ENCODE peak calls at places on chromosome 19, in nine cellular contexts. X is tibial artery; H is cardiac muscle cell; G is DND-41; P is stomach; U is aorta; F is OCI-LY7; V is CD8-positive, alpha-beta T cell; S is right cardiac atrium. W is an unnamed sample. For H3K4me1, the result is how much of the 10 kb centered on the place peaks cover.

GRCh38 chr19:55440411-55441105 is 2.5 kb downstream of the SHISA7 start:
- DNase-seq in X (no peak), H (no peak), G (no peak), P (no peak), U (no peak), F (no peak), V (no peak), S (peak), W (no peak)

GRCh38 chr19:13029893-13030292 is 34.6 kb downstream of the NFIX start:
- DNase-seq in X (no peak), H (no peak), G (peak), P (peak), U (peak), F (peak), V (no peak), S (no peak), W (peak)

GRCh38 chr19:11479090-11479469 is 1.8 kb downstream of the ELAVL3 start:
- DNase-seq in X (no peak), H (no peak), G (no peak), P (no peak), U (no peak), F (no peak), V (no peak), S (no peak), W (no peak)

GRCh38 chr19:28577666-28578065 is 635.3 kb downstream of the UQCRFS1 start:
- DNase-seq in X (no peak), H (no peak), G (no peak), P (no peak), U (no peak), F (no peak), V (no peak), S (no peak), W (no peak)

GRCh38 chr19:17243854-17244617 is 1.7 kb downstream of the NR2F6 start:
- DNase-seq in X (peak), H (peak), G (no peak), P (peak), U (peak), F (peak), V (no peak), S (peak), W (no peak)

GRCh38 chr19:6100284-6100915 is 9.9 kb downstream of the RFX2 start:
- DNase-seq in X (no peak), H (no peak), G (no peak), P (no peak), U (no peak), F (no peak), V (no peak), S (peak), W (no peak)

GRCh38 chr19:36687214-36688056 is at the start of gene ZNF567:
- DNase-seq in X (peak), H (peak), G (peak), P (peak), U (peak), F (peak), V (peak), S (peak), W (peak)

GRCh38 chr19:1533510-1534150 is 9.8 kb downstream of the PLK5 start:
- DNase-seq in X (no peak), H (no peak), G (no peak), P (no peak), U (no peak), F (no peak), V (no peak), S (peak), W (no peak)

GRCh38 chr19:41997851-41998229 is 3.8 kb upstream of the ATP1A3 start:
- DNase-seq in X (no peak), H (no peak), G (no peak), P (no peak), U (no peak), F (peak), V (no peak), S (peak), W (no peak)

GRCh38 chr19:23470873-23471555 is 75.7 kb upstream of the ZNF91 start:
- DNase-seq in X (no peak), H (no peak), G (no peak), P (no peak), U (no peak), F (no peak), V (no peak), S (peak), W (no peak)

GRCh38 chr19:30744741-30745475 is 372.7 kb downstream of the ZNF536 start:
- DNase-seq in X (no peak), H (no peak), G (no peak), P (no peak), U (no peak), F (no peak), V (no peak), S (no peak), W (no peak)

GRCh38 chr19:55497777-55498176 is 9.5 kb downstream of the SSC5D start:
- DNase-seq in X (no peak), H (no peak), G (no peak), P (no peak), U (no peak), F (no peak), V (no peak), S (peak), W (no peak)

GRCh38 chr19:31282346-31282745 is 66.9 kb downstream of the TSHZ3 start:
- DNase-seq in X (no peak), H (no peak), G (no peak), P (no peak), U (no peak), F (no peak), V (no peak), S (no peak), W (no peak)

GRCh38 chr19:51514866-51515481 is 13.4 kb upstream of the SIGLEC12 start:
- DNase-seq in X (no peak), H (peak), G (peak), P (no peak), U (no peak), F (peak), V (no peak), S (no peak), W (peak)

GRCh38 chr19:47614559-47614958 is 5.6 kb downstream of the BICRA start:
- DNase-seq in X (no peak), H (no peak), G (no peak), P (no peak), U (no peak), F (no peak), V (no peak), S (no peak), W (no peak)
- H3K4me1 ChIP-seq in X (under half), H (under half), G (under half), P (half or more), U (under half), F (under half), V (under half), S (under half), W (under half)

GRCh38 chr19:38321646-38322323 is 2.1 kb downstream of the KCNK6 start:
- DNase-seq in X (no peak), H (peak), G (no peak), P (no peak), U (no peak), F (no peak), V (no peak), S (peak), W (no peak)
- H3K4me3 ChIP-seq in X (peak), H (no peak), G (no peak), P (peak), U (no peak), F (no peak), V (no peak), S (no peak), W (no peak)

DNA sequence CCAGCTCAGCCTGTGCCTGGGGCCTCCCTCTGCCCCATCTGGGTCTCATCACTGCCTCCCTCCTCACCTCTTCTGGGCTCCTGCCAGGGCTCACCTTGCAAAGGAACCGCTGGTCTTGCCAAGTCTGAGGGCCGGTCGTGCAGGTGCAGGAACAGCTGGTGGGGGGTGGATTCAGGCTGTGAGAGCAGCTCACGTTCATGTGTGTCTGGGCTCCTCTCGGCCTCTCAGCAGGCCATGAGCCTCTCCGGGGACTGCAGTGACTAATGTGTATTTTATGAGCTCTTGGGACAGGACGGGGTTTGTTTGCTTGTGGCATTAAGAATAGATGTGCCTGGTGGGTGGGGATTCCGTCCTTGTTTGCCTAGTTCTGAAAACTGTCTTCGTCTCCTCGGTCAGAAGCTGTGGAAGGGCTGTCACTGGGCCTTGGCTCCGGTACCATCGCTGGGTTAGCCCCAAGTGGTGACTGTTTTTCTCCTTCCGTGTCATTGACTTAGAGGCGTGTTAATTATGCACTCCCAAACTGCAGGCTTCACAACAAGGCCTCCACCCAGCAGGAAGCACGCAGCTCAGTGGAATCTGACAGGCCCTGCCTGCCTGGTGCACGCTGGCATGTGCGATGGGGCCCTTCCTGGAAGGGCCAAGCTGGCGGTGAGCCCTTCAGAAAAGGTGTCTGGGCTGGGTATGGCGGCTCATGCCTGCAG is 77.6 kb downstream of the KDM4B start:
- DNase-seq in X (peak), H (no peak), G (no peak), P (peak), U (no peak), F (peak), V (no peak), S (no peak), W (peak)
- H3K4me1 ChIP-seq in X (under half), H (under half), G (under half), P (under half), U (under half), F (under half), V (under half), S (under half), W (half or more)

DNA sequence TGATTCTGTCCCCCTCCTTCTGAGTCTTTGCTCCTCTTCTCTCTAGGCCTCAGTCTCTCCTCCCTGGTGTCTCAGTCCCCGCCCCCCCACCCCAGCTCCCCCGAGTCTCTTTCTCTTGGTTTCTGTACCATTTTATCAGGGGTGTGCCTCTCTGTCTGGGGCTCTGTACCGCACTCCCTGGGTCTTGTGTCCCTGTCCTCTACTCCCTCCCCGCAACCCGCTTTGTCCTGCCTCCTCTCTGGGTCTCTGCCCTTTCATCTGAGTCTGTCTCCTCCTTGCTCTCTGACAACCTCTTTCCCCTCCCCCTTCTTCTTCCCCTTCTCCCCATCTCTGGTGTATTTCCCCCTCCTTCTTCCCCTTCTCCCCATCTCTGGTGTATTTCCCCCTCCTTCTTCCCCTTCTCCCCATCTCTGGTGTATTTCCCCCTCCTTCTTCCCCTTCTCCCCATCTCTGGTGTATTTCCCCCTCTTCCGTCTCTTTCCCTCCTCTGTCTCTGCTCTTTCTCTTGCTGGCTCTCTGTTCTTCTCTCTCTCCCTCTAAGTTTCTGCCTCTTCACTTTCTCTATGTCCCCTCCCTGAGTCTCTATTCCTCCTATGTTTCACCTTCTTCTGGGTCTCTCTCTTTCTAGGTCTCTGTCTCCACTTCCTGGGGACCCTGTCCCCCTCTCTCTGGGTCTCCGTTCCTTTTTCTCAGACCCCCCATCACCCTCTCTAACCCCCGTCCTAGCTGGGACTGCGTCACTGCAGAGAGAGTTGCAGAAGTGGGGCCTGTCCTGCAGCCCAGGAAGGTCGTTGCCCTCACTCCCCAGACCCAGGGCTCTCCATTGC is 2.2 kb upstream of the KCNC3 start:
- DNase-seq in X (no peak), H (no peak), G (no peak), P (no peak), U (peak), F (no peak), V (no peak), S (no peak), W (peak)
- H3K4me3 ChIP-seq in X (peak), H (peak), G (peak), P (peak), U (no peak), F (peak), V (peak), S (peak), W (peak)

GRCh38 chr19:4985551-4985991 is 16.7 kb downstream of the KDM4B start:
- DNase-seq in X (no peak), H (no peak), G (no peak), P (no peak), U (peak), F (no peak), V (no peak), S (peak), W (no peak)
- H3K4me1 ChIP-seq in X (under half), H (half or more), G (under half), P (half or more), U (under half), F (under half), V (under half), S (under half), W (under half)

GRCh38 chr19:40610396-40611064 is 9.4 kb downstream of the LTBP4 start:
- DNase-seq in X (peak), H (no peak), G (peak), P (peak), U (peak), F (no peak), V (peak), S (peak), W (peak)
- H3K4me3 ChIP-seq in X (peak), H (no peak), G (no peak), P (peak), U (no peak), F (peak), V (peak), S (no peak), W (peak)

DNA sequence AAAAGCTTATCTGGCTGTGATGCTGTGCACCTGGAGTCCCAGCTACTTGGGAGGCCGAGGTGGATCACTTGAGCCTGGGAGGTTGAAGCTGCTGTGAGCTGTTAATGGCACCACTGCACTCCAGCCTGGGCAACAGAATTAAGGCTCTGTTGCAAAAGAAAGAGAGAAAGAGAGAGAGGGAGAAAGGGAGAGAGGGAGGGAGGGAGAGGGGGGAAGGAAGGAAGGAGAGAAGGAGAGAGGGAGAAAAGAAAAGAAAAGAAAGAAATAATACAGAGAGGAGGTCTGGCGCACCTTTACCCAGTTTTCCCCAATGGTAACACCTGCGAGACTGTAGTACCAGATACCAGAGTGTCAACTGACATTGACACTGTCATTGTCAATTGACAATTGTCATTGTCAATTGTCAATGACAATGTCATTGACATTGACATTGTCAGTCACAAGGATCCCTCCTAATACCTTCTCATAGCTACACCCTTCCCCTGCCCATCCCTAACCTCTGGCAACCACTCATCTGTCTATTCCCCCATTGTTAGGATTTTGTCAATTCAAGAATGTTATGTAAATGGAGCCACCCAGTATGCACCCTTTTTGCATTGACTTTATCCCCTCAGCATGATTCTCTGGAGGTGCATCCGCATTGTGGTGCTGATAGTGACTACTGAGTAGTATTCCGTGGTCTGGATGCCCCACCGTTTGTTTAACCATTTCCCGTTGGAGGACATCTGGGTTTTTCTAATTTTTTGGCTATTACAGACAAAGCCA is 21.3 kb downstream of the PAK4 start:
- DNase-seq in X (no peak), H (no peak), G (no peak), P (no peak), U (no peak), F (no peak), V (no peak), S (no peak), W (no peak)
- H3K4me1 ChIP-seq in X (under half), H (under half), G (under half), P (half or more), U (under half), F (under half), V (under half), S (under half), W (under half)

GRCh38 chr19:3034194-3034844 is 5.2 kb upstream of the TLE2 start:
- DNase-seq in X (no peak), H (peak), G (no peak), P (no peak), U (no peak), F (no peak), V (no peak), S (no peak), W (no peak)
- H3K4me3 ChIP-seq in X (no peak), H (no peak), G (no peak), P (peak), U (no peak), F (peak), V (peak), S (no peak), W (peak)

W was measured in Karpas-422.